ENCODE peak calls at places on chromosome X, in six cellular contexts. V is cardiac fibroblast, S is AG10803, Z is bronchial epithelial cell, Y is brain microvascular endothelial cell, T is HFF-Myc. X is an unnamed sample.

GRCh38 chrX:47502591-47503222 is 19.7 kb upstream of the ZNF41 start:
- DNase-seq in S (peak; percentile 90), V (peak; percentile 81), Y (no peak), Z (no peak), T (no peak), X (no peak)

GRCh38 chrX:129726307-129727111 is 12.3 kb upstream of the XPNPEP2 start:
- DNase-seq in T (peak; percentile 32), Y (peak; percentile 51), V (peak; percentile 71), S (peak; percentile 50), Z (peak; percentile 53), X (peak; percentile 36)

GRCh38 chrX:102714994-102715393 is 2.7 kb downstream of the GPRASP2 start:
- DNase-seq in T (no peak), V (no peak), S (peak; percentile 3), Y (no peak), Z (no peak), X (no peak)

GRCh38 chrX:349196-349595 is 30.6 kb upstream of the GTPBP6 start:
- DNase-seq in Y (no peak), Z (no peak), S (no peak), T (no peak), V (no peak), X (no peak)

GRCh38 chrX:13414006-13414647 is 94.3 kb upstream of the ATXN3L start:
- DNase-seq in S (no peak), Z (no peak), T (no peak), V (no peak), Y (no peak), X (no peak)

GRCh38 chrX:11261260-11261659 is 32.0 kb upstream of the AMELX start:
- DNase-seq in Z (peak; percentile 64), T (no peak), S (peak; percentile 56), V (peak; percentile 75), Y (peak; percentile 69), X (no peak)

GRCh38 chrX:153411255-153411987 is at the start of gene ZFP92:
- DNase-seq in V (no peak), Y (no peak), T (no peak), S (peak; percentile 2), Z (no peak), X (no peak)

GRCh38 chrX:11341274-11342256 is 48.4 kb downstream of the AMELX start:
- DNase-seq in T (peak; percentile 48), Y (peak; percentile 85), Z (peak; percentile 88), S (peak; percentile 71), V (peak; percentile 91), X (no peak)

GRCh38 chrX:152915541-152916241 is 17.8 kb downstream of the ZNF185 start:
- DNase-seq in Z (peak; percentile 39), Y (peak; percentile 65), V (peak; percentile 48), T (no peak), S (no peak), X (peak; percentile 22)

GRCh38 chrX:11611161-11611560 is 54.6 kb downstream of the ARHGAP6 start:
- DNase-seq in Z (no peak), S (no peak), T (no peak), Y (no peak), V (no peak), X (no peak)

GRCh38 chrX:124098089-124098488 is 136.6 kb downstream of the STAG2 start:
- DNase-seq in T (peak; percentile 3), V (peak; percentile 45), Y (no peak), Z (peak; percentile 35), S (peak; percentile 47), X (no peak)
- TF ChIP-seq CTCF in T (peak; percentile 13), V (peak; percentile 35), Y (peak; percentile 39), Z (peak; percentile 6), S (peak; percentile 58), X (peak; percentile 70)

GRCh38 chrX:46381630-46382029 is 163.6 kb downstream of the ZNF674 start:
- DNase-seq in Z (peak; percentile 33), V (peak; percentile 27), T (no peak), Y (peak; percentile 20), S (peak; percentile 15), X (no peak)

GRCh38 chrX:46382595-46382994 is 162.6 kb downstream of the ZNF674 start:
- DNase-seq in Z (no peak), T (no peak), Y (no peak), S (no peak), V (no peak), X (no peak)

GRCh38 chrX:46383006-46383405 is 162.2 kb downstream of the ZNF674 start:
- DNase-seq in S (no peak), V (no peak), Y (no peak), Z (no peak), T (no peak), X (no peak)

GRCh38 chrX:46386511-46386910 is 158.7 kb downstream of the ZNF674 start:
- DNase-seq in Z (no peak), T (no peak), S (no peak), Y (no peak), V (no peak), X (no peak)
- TF ChIP-seq CTCF in Z (no peak), T (peak; percentile 19), S (peak; percentile 29), Y (peak; percentile 29), V (peak; percentile 37), X (peak; percentile 18)

DNA sequence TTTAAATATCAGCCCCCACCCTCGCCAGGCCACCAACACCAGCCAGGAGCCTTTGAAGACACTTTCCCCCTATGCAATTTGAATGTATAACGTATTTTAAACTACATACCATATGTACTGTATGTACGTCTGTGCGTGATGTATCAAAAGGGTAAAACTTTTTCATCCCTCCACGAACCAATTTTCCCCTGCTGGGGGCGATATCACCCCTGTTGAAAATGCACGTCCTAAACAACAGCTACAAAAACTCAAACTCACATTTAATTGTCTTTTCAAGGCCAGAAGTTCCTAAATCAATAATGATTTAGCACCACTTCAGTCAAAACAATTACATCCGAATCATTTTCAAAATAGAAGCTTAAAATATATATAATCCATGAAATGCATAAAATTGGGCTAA is 1.4 kb downstream of the VEGFD start:
- DNase-seq in Z (no peak), V (no peak), S (no peak), Y (no peak), T (no peak), X (no peak)
- TF ChIP-seq CTCF in Z (no peak), V (no peak), S (no peak), Y (peak; percentile 10), T (peak; percentile 18), X (peak; percentile 34)

DNA sequence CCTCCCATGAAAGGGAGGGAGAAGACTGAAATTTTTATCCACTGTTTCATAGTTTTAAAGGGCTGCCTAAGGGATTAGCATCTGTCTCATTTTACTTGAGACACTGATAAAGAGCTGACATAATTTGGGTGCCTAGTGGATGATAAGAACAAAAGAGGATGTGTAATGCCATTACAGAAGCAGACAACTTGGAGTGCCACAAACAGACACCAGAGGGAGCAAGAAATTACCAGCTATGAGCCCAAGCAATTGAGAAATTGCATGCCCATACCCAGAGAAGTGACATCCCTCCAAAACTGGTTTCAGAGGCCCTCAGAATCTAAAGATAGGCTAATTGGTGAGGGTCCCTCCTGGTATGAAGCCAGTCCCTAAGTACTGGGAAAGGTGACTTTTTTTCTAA is 38.5 kb upstream of the POU3F4 start:
- DNase-seq in Y (no peak), S (no peak), T (no peak), V (peak; percentile 7), Z (peak; percentile 5), X (no peak)
- TF ChIP-seq CTCF in Y (peak; percentile 30), S (no peak), T (no peak), V (no peak), Z (peak; percentile 26), X (peak; percentile 60)

GRCh38 chrX:149487292-149487691 is 17.8 kb downstream of the IDS start:
- DNase-seq in S (no peak), Y (no peak), Z (peak; percentile 76), T (no peak), V (no peak), X (no peak)
- TF ChIP-seq CTCF in S (peak; percentile 28), Y (peak; percentile 51), Z (peak; percentile 41), T (peak; percentile 23), V (peak; percentile 22), X (peak; percentile 21)

DNA sequence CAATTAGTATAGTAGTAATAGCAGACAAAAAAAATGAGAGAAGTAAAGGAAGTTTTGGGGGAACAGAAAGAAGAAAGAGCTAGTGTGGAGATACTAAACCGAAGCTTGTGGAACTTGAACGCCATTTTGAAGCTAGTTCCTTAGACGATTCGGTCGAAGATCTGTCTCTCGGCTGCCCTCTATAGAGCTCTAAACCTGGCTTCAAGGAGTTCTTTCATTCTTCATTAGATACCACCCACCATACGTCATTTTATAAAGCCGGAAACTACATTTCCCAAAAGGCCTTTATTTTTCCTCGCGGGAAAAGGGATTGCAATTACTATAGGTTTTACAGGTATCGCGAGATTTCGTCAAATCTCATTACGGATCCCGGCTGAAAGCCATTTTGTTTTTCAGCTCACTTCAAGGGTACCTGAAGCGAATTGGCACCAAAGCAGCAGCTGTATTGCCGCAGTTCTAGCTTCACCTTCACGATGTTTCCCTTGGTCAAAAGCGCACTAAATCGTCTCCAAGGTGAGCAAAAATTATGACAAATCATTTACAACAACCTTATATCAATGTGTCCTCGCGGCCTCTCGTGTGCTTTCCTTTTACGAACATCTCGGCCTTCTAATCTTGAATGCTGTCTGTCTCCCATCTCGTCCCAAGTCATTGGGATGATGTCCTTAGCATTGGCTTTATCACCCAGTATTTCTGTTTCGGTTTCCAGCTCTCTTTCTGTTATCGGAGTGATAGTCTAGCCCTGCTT is at the start of gene COX7B:
- DNase-seq in Z (peak; percentile 91), Y (peak; percentile 91), S (peak; percentile 95), V (peak; percentile 98), T (peak; percentile 92), X (peak; percentile 50)
- TF ChIP-seq CTCF in Z (peak; percentile 53), Y (peak; percentile 60), S (peak; percentile 60), V (peak; percentile 25), T (peak; percentile 39), X (peak; percentile 44)

GRCh38 chrX:33330798-33331197 is 119.4 kb upstream of the DMD start:
- DNase-seq in T (no peak), Z (no peak), S (no peak), V (peak; percentile 49), Y (peak; percentile 1), X (no peak)

GRCh38 chrX:33339219-33339618 is 127.9 kb upstream of the DMD start:
- DNase-seq in S (no peak), Y (peak; percentile 3), Z (peak; percentile 24), V (peak; percentile 27), T (no peak), X (no peak)

DNA sequence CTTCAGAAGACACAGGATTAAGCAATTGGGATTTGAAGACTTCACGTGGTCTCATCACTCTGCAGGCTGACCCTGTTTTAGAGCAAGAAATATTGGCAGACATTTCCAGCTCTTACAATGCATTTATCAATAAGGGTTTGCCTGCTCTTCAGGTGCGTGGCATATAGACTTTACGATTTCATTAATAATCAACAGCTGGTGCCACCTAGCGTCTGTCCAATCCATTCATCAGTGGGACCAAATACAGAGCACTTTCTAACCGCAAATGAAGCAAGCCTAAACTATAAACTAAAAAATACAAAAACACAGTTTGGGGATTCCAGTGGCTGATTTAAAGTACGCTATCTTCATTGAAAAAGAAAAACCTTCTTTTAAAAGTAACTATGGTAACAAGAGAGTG is 125.4 kb upstream of the DMD start:
- DNase-seq in Y (peak; percentile 11), T (no peak), S (no peak), V (peak; percentile 53), Z (peak; percentile 21), X (no peak)
- TF ChIP-seq CTCF in Y (peak; percentile 65), T (no peak), S (no peak), V (peak; percentile 42), Z (peak; percentile 52), X (peak; percentile 62)

X was measured in progenitor cell of endocrine pancreas.